ENCODE peak calls at places on chromosomes 7 and 10, in seven cellular contexts. B is A549; H is CD8-positive, alpha-beta T cell; E is AG04449; V is IMR-90; R is tibial nerve; F is cardiac fibroblast. A is an unnamed sample.

GRCh38 chr10:132939957-132940790 is 2.2 kb downstream of the CFAP46 start:
- DNase-seq in B (peak), H (no peak), E (no peak), V (peak), R (no peak), F (peak), A (no peak)

GRCh38 chr10:44879531-44879899 is 31.6 kb upstream of the TMEM72 start:
- DNase-seq in B (no peak), H (no peak), E (no peak), V (no peak), R (no peak), F (no peak), A (no peak)

GRCh38 chr7:426510-426909 is 93.1 kb downstream of the PDGFA start:
- DNase-seq in B (no peak), H (no peak), E (no peak), V (no peak), R (no peak), F (no peak), A (no peak)

GRCh38 chr10:43135064-43135463 is 3.2 kb upstream of the CSGALNACT2 start:
- DNase-seq in B (no peak), H (no peak), E (no peak), V (no peak), R (no peak), F (no peak), A (no peak)

GRCh38 chr7:47326220-47326619 is 255.7 kb downstream of the TNS3 start:
- DNase-seq in B (no peak), H (no peak), E (no peak), V (peak), R (no peak), F (peak), A (peak)

GRCh38 chr10:101817542-101818118 is 614 bp downstream of the OGA start:
- DNase-seq in B (peak), H (peak), E (peak), V (peak), R (peak), F (peak), A (peak)

GRCh38 chr10:3497581-3497980 is 287.4 kb downstream of the KLF6 start:
- DNase-seq in B (no peak), H (no peak), E (no peak), V (no peak), R (no peak), F (no peak), A (no peak)

GRCh38 chr7:155354371-155355048 is 56.8 kb downstream of the INSIG1 start:
- DNase-seq in B (no peak), H (no peak), E (no peak), V (no peak), R (no peak), F (no peak), A (no peak)

GRCh38 chr10:71864861-71865473 is 13.9 kb upstream of the PSAP start:
- DNase-seq in B (peak), H (no peak), E (no peak), V (peak), R (no peak), F (peak), A (peak)

GRCh38 chr7:112422842-112423496 is 27.3 kb upstream of the IFRD1 start:
- DNase-seq in B (peak), H (peak), E (peak), V (peak), R (peak), F (peak), A (peak)

GRCh38 chr7:128349121-128349825 is 5.6 kb upstream of the RBM28 start:
- DNase-seq in B (no peak), H (no peak), E (no peak), V (no peak), R (no peak), F (no peak), A (no peak)

GRCh38 chr7:156000601-156001396 is 188.5 kb upstream of the SHH start:
- DNase-seq in B (no peak), H (no peak), E (no peak), V (no peak), R (no peak), F (no peak), A (no peak)

GRCh38 chr7:130365511-130366441 is 14.5 kb upstream of the CPA1 start:
- DNase-seq in B (no peak), H (no peak), E (no peak), V (peak), R (no peak), F (peak), A (no peak)

GRCh38 chr7:20095441-20095840 is 121.7 kb downstream of the MACC1 start:
- DNase-seq in B (no peak), H (no peak), E (no peak), V (no peak), R (no peak), F (no peak), A (no peak)

GRCh38 chr10:18136056-18136916 is 3.9 kb upstream of the CACNB2 start:
- DNase-seq in B (no peak), H (no peak), E (no peak), V (no peak), R (no peak), F (no peak), A (no peak)

GRCh38 chr7:73528204-73528603 is 6.1 kb upstream of the BAZ1B start:
- DNase-seq in B (no peak), H (no peak), E (no peak), V (no peak), R (no peak), F (no peak), A (no peak)

GRCh38 chr10:131077031-131077430 is 234.5 kb downstream of the TCERG1L start:
- DNase-seq in B (no peak), H (no peak), E (no peak), V (no peak), R (no peak), F (no peak), A (no peak)

GRCh38 chr7:16564909-16565426 is 38.3 kb downstream of the LRRC72 start:
- DNase-seq in B (peak), H (no peak), E (peak), V (peak), R (no peak), F (peak), A (peak)

GRCh38 chr10:68327889-68328786 is 3.7 kb upstream of the HNRNPH3 start:
- DNase-seq in B (peak), H (no peak), E (no peak), V (peak), R (no peak), F (peak), A (peak)

GRCh38 chr10:132840698-132841097 is 54.8 kb upstream of the NKX6-2 start:
- DNase-seq in B (no peak), H (no peak), E (no peak), V (no peak), R (no peak), F (no peak), A (no peak)

GRCh38 chr7:64999165-65000004 is 7.1 kb downstream of the ERV3-1 start:
- DNase-seq in B (peak), H (no peak), E (no peak), V (peak), R (no peak), F (peak), A (peak)

GRCh38 chr10:11180228-11180627 is 162.6 kb downstream of the CELF2 start:
- DNase-seq in B (no peak), H (peak), E (no peak), V (no peak), R (no peak), F (no peak), A (no peak)

GRCh38 chr7:97337849-97338248 is 220.4 kb downstream of the SDHAF3 start:
- DNase-seq in B (no peak), H (no peak), E (no peak), V (no peak), R (no peak), F (no peak), A (no peak)

DNA sequence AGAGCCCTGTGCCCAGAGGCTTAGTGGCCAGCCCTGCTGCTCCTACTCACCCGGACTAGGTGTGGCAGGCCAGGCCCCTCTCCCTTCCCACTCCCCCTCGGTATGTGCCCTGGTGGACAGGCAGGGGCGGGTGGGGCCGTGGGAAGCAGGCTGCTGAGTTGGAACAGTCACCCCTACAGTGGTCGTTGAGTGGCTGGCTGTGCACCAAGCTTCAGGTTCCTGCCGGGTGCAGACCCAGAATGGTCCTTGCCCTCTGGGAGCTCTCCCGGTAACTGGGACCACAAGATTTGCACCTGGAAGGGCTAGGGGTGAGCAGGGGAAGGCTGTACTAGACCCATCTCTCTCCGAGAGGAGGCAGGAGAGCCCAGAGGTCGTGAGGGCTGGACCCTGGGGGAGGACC is 68.6 kb downstream of the ZMIZ1 start:
- DNase-seq in B (no peak), H (no peak), E (no peak), V (no peak), R (no peak), F (no peak), A (no peak)
- H3K4me3 ChIP-seq in B (no peak), H (peak), E (no peak), V (no peak), R (no peak), F (no peak), A (no peak)

DNA sequence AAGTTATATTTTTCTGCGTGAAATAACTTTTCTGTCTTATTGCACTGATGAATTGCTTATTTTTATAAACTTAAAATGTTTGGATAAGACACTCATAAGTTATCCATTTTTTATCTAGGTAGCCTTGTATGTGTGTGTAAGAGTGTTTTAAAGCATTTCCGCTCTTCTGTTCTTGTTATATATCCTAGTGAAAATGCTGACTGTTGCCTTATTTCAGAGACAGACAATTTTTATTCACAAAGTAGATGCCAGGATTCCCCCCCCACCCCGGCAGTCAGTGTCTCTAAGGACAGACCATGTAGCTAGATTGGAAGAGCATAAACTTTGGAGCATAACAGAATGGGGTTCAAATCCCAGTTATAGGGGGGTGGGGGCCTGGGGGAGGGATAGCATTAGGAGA is 1.6 kb downstream of the SMC3 start:
- DNase-seq in B (no peak), H (no peak), E (no peak), V (no peak), R (no peak), F (no peak), A (no peak)
- H3K4me3 ChIP-seq in B (peak), H (peak), E (peak), V (no peak), R (no peak), F (peak), A (no peak)

GRCh38 chr10:35371731-35372130 is 35.4 kb downstream of the CCNY start:
- DNase-seq in B (no peak), H (no peak), E (no peak), V (no peak), R (no peak), F (no peak), A (no peak)
- H3K4me3 ChIP-seq in B (no peak), H (no peak), E (no peak), V (no peak), R (no peak), F (no peak), A (no peak)

GRCh38 chr7:150311146-150311545 is 12.0 kb upstream of the LRRC61 start:
- DNase-seq in B (no peak), H (no peak), E (no peak), V (no peak), R (no peak), F (no peak), A (no peak)

GRCh38 chr7:150311711-150312110 is 11.4 kb upstream of the LRRC61 start:
- DNase-seq in B (no peak), H (no peak), E (no peak), V (no peak), R (no peak), F (no peak), A (no peak)

GRCh38 chr7:150308575-150308974 is 14.6 kb upstream of the LRRC61 start:
- DNase-seq in B (no peak), H (no peak), E (no peak), V (no peak), R (no peak), F (no peak), A (no peak)

GRCh38 chr7:150307129-150307528 is 16.0 kb upstream of the LRRC61 start:
- DNase-seq in B (no peak), H (no peak), E (no peak), V (no peak), R (no peak), F (no peak), A (no peak)

GRCh38 chr7:150307904-150308303 is 15.3 kb upstream of the LRRC61 start:
- DNase-seq in B (no peak), H (no peak), E (no peak), V (no peak), R (no peak), F (no peak), A (no peak)
- H3K4me3 ChIP-seq in B (no peak), H (no peak), E (no peak), V (no peak), R (no peak), F (no peak), A (no peak)

GRCh38 chr10:46555713-46556514 is 544 bp downstream of the GPRIN2 start:
- DNase-seq in B (peak), H (no peak), E (no peak), V (no peak), R (peak), F (no peak), A (no peak)
- H3K4me3 ChIP-seq in B (peak), H (no peak), E (peak), V (peak), R (peak), F (no peak), A (no peak)